ENCODE peak calls at places on chromosomes 7 and 10, in four cellular contexts. K, U, C and N are unnamed samples.

GRCh38 chr7:123070702-123071286 is 75.3 kb upstream of the TAS2R16 start:
- DNase-seq in K (no peak), U (no peak), C (peak), N (peak)

GRCh38 chr10:73781879-73782748 is at the start of gene CHCHD1:
- DNase-seq in K (peak), U (peak), C (peak), N (peak)

GRCh38 chr7:114087674-114088539 is 169.1 kb upstream of the PPP1R3A start:
- DNase-seq in K (no peak), U (peak), C (no peak), N (no peak)

GRCh38 chr7:65002972-65003585 is 3.4 kb downstream of the ERV3-1 start:
- DNase-seq in K (no peak), U (no peak), C (no peak), N (no peak)

GRCh38 chr10:84842593-84842992 is 514.2 kb downstream of the CCSER2 start:
- DNase-seq in K (no peak), U (no peak), C (no peak), N (no peak)

GRCh38 chr7:29494350-29494749 is 69.3 kb upstream of the PRR15 start:
- DNase-seq in K (no peak), U (no peak), C (peak), N (peak)

GRCh38 chr7:52017802-52018679 is 701.4 kb upstream of the COBL start:
- DNase-seq in K (no peak), U (peak), C (no peak), N (no peak)

GRCh38 chr10:125661942-125662515 is 20.9 kb downstream of the TEX36 start:
- DNase-seq in K (no peak), U (no peak), C (peak), N (peak)

GRCh38 chr10:24901686-24902399 is 50.6 kb downstream of the PRTFDC1 start:
- DNase-seq in K (no peak), U (peak), C (peak), N (peak)

GRCh38 chr7:81327873-81328272 is 409.0 kb upstream of the SEMA3C start:
- DNase-seq in K (no peak), U (no peak), C (no peak), N (no peak)

GRCh38 chr7:99308461-99309074 is 17.1 kb upstream of the ARPC1A start:
- DNase-seq in K (no peak), U (no peak), C (peak), N (no peak)

GRCh38 chr10:48801026-48801425 is 116.4 kb downstream of the WDFY4 start:
- DNase-seq in K (no peak), U (no peak), C (peak), N (peak)

GRCh38 chr10:12535656-12536055 is 186.3 kb downstream of the CAMK1D start:
- DNase-seq in K (no peak), U (no peak), C (no peak), N (no peak)

GRCh38 chr10:64458341-64458740 is 937.1 kb downstream of the REEP3 start:
- DNase-seq in K (no peak), U (no peak), C (no peak), N (no peak)

GRCh38 chr7:192701-193536 is 548 bp downstream of the FAM20C start:
- DNase-seq in K (peak), U (no peak), C (peak), N (peak)

GRCh38 chr7:100053201-100053600 is 3.6 kb downstream of the ZSCAN21 start:
- DNase-seq in K (no peak), U (peak), C (peak), N (peak)

GRCh38 chr7:5420108-5420840 is 3.4 kb downstream of the TNRC18 start:
- DNase-seq in K (peak), U (no peak), C (no peak), N (no peak)

GRCh38 chr7:133052357-133052756 is 29.5 kb downstream of the CHCHD3 start:
- DNase-seq in K (no peak), U (no peak), C (no peak), N (peak)

GRCh38 chr10:124073642-124074377 is 19.6 kb downstream of the CHST15 start:
- DNase-seq in K (no peak), U (no peak), C (no peak), N (no peak)

GRCh38 chr10:61633665-61634064 is 29.1 kb upstream of the CABCOCO1 start:
- DNase-seq in K (no peak), U (no peak), C (peak), N (peak)

GRCh38 chr7:77980087-77980713 is 181.6 kb downstream of the PHTF2 start:
- DNase-seq in K (no peak), U (no peak), C (no peak), N (no peak)

GRCh38 chr7:132618271-132618955 is 42.1 kb upstream of the PLXNA4 start:
- DNase-seq in K (no peak), U (no peak), C (no peak), N (no peak)

GRCh38 chr7:73681031-73681430 is 2.2 kb downstream of the DNAJC30 start:
- DNase-seq in K (no peak), U (no peak), C (peak), N (peak)

DNA sequence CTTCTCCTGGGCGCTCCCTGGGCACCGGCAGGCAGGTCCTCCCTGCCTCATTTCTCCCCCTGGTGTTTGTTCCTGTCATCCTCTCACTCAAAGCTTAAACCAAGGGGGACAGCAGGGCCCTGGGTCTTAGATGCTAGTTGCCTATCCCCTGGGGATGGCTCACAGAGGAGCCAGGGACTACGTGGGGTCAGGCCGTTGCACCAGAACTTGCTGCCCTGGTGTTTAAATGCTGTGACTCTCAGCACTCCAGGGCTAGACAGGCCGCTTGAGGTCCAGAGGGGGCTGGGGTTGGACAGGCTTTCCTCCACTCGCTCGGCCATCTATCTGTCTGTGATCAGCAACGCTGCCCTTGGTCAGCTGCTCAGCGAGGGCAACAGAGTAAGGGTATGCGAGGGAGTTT is 340.3 kb downstream of the CXCL12 start:
- DNase-seq in K (no peak), U (no peak), C (no peak), N (no peak)
- TF ChIP-seq CTCF in K (no peak), U (no peak), C (no peak), N (no peak)

DNA sequence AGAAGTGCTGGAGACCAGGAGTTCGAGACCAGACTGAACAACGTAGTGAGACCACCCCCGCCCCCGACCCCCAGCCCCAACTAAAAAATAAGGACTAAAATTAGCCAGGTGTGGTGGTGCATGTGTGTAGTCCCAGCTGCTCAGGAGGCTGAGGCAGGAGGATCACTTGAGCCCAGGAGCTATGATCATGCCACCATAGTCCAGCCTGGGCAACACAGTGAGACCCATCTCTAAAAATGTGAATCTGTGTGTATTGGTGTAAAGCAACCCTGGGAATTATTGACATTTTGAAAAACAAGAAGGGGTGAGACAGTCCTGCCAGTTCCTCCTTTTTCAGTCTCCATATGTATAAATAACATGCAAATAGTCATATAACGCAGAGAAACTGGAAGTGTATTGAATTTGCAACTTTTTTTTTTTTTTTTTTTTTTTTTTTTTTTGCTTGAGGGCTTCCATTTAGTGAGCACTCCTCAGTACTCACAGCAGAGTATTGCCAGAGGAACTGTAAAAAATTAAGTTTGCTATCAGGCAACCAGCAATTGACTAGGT is 3.4 kb upstream of the ITGB1 start:
- DNase-seq in K (no peak), U (no peak), C (no peak), N (peak)
- H3K4me3 ChIP-seq in K (no peak), U (no peak), C (no peak), N (no peak)

GRCh38 chr7:2753148-2753547 is 65.1 kb downstream of the AMZ1 start:
- DNase-seq in K (no peak), U (no peak), C (no peak), N (no peak)

GRCh38 chr7:2751086-2751485 is 63.1 kb downstream of the AMZ1 start:
- DNase-seq in K (no peak), U (no peak), C (no peak), N (no peak)

GRCh38 chr7:2754086-2754485 is 66.1 kb downstream of the AMZ1 start:
- DNase-seq in K (no peak), U (no peak), C (peak), N (peak)

GRCh38 chr7:2754912-2755311 is 66.9 kb downstream of the AMZ1 start:
- DNase-seq in K (no peak), U (no peak), C (no peak), N (no peak)

DNA sequence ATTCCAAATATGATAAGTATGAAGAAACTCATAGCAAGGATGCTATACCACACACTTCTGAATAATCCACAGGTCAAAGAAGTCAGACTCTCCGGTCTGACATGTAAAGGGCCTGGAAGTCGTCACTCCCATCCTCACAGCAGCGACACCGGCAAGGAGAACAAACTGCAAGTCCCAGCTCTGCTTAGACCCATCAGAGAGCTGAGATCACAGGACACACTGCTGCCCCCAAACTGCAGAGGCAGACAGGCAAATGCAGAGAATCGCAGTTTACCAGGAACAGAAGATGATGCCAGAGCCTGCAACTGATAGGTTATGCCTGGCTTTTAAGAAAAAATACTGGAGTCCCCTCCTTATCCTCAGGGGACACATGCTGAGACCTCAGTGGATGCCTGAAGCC is 62.1 kb downstream of the AMZ1 start:
- DNase-seq in K (no peak), U (no peak), C (no peak), N (no peak)
- TF ChIP-seq CTCF in K (no peak), U (no peak), C (no peak), N (no peak)

GRCh38 chr10:133325392-133325760 is 11.3 kb downstream of the CALY start:
- DNase-seq in K (no peak), U (peak), C (no peak), N (no peak)

GRCh38 chr10:133326745-133327650 is 9.7 kb downstream of the CALY start:
- DNase-seq in K (no peak), U (no peak), C (no peak), N (no peak)

GRCh38 chr10:133324198-133324792 is 12.4 kb downstream of the CALY start:
- DNase-seq in K (peak), U (peak), C (peak), N (peak)

GRCh38 chr10:133324857-133325260 is 11.8 kb downstream of the CALY start:
- DNase-seq in K (no peak), U (no peak), C (no peak), N (no peak)

DNA sequence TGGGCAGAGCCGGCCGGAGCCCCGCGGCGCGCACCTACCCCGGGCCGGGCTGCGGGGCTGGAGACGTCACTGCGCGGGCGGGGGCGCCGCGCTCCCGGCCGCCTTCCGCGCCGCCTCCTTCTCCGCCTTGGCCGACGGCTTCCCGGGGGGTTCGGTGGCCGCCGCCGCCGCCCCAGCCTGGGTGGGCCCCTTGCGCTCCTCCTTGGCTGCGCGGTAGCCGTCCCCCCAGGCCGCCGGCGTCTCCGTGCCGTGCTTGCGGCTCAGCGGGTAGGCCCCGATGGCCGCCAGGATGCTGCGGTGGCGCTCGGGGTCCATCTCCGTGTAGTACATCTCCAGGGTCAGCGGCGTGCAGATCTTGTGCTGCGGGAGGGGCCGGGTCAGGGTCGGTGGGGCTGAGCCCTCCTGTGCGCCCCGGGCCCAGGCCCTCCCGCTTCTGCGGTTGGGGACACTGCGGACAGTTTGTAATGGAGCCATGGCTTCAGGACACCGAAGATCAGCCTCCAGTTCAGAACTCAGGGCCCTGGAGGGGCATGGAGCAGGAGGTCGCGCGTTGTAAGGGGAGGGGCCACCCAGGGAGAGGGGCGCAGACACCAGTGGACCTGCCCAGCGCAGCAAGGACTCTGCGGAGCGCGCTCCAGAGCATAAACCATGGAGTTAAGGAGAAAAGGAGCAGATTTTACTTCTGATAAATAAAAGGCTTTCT is 10.8 kb downstream of the CALY start:
- DNase-seq in K (no peak), U (no peak), C (no peak), N (no peak)
- H3K4me3 ChIP-seq in K (peak), U (peak), C (peak), N (peak)

DNA sequence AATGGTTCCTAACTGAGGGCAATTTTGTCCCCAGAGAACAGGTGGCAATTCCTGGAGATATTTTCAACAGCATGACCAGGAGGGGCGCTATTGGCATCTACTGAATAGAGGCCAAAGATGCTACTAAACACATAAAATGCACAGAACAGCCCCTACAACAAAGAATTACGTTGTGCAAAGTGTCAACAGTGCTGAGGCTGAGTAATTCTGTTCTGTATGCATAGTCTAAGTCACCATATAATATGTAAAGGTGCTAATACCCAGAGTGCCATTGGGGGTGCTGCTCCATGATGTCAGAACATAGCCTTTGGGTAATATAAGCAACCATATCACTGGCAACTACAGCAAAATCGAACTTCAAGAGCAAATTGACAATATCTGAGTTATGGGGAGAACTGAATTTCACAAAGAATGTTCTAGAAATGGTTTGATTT is 213.3 kb upstream of the PHYHIPL start:
- DNase-seq in K (no peak), U (peak), C (no peak), N (no peak)
- TF ChIP-seq CTCF in K (no peak), U (peak), C (peak), N (peak)